ENCODE peak calls at places on chromosomes 3 and 15, in ten cellular contexts. Q, P, K, F, A, H, J, B, V and D are unnamed samples.

GRCh38 chr3:89851974-89852621 is 744.7 kb downstream of the EPHA3 start:
- DNase-seq in J (peak; percentile 4), F (peak; percentile 29), P (peak; percentile 76), A (peak; percentile 68), Q (no peak), B (peak; percentile 24), H (peak; percentile 14), K (peak; percentile 90), V (peak; percentile 31), D (peak; percentile 59)

GRCh38 chr3:45551214-45552010 is 43.1 kb upstream of the LIMD1 start:
- DNase-seq in V (peak; percentile 55), P (peak; percentile 94), K (peak; percentile 36), Q (peak; percentile 99), J (peak; percentile 97), H (peak; percentile 99), B (peak; percentile 98), A (no peak), F (peak; percentile 91), D (peak; percentile 94)

GRCh38 chr3:126350502-126351085 is 6.6 kb downstream of the KLF15 start:
- DNase-seq in H (no peak), A (no peak), Q (no peak), P (no peak), F (peak; percentile 39), K (no peak), V (no peak), J (no peak), B (no peak), D (no peak)

GRCh38 chr3:32577174-32577573 is 6.5 kb upstream of the DYNC1LI1 start:
- DNase-seq in F (no peak), J (no peak), K (no peak), V (no peak), P (no peak), Q (no peak), B (no peak), H (no peak), A (no peak), D (peak; percentile 28)

GRCh38 chr3:153373571-153373970 is 211.5 kb downstream of the RAP2B start:
- DNase-seq in K (no peak), F (no peak), A (no peak), V (no peak), P (no peak), Q (no peak), H (peak; percentile 17), B (no peak), J (no peak), D (no peak)

GRCh38 chr15:33234019-33234418 is 39.5 kb upstream of the FMN1 start:
- DNase-seq in V (no peak), P (peak; percentile 80), J (peak; percentile 38), B (peak; percentile 49), H (peak; percentile 45), F (no peak), K (peak; percentile 74), A (no peak), Q (peak; percentile 67), D (peak; percentile 78)

GRCh38 chr3:186171528-186171927 is 62.6 kb upstream of the ETV5 start:
- DNase-seq in K (no peak), V (no peak), P (no peak), H (no peak), J (no peak), B (no peak), F (no peak), A (no peak), Q (no peak), D (no peak)

GRCh38 chr3:22117751-22118346 is 366.8 kb upstream of the ZNF385D start:
- DNase-seq in H (peak; percentile 62), A (peak; percentile 16), B (peak; percentile 45), J (peak; percentile 30), Q (peak; percentile 9), K (peak; percentile 52), P (peak; percentile 72), F (no peak), V (no peak), D (peak; percentile 74)

GRCh38 chr3:132343018-132343612 is 25.9 kb downstream of the ACP3 start:
- DNase-seq in P (peak; percentile 66), A (peak; percentile 57), J (peak; percentile 37), H (peak; percentile 66), F (no peak), V (peak; percentile 55), Q (peak; percentile 41), B (peak; percentile 52), K (peak; percentile 70), D (peak; percentile 87)

GRCh38 chr15:80788536-80788935 is 9.4 kb downstream of the CEMIP start:
- DNase-seq in Q (no peak), A (no peak), P (no peak), V (no peak), H (peak; percentile 92), K (no peak), F (no peak), B (no peak), J (peak; percentile 14), D (peak; percentile 69)

GRCh38 chr15:101283931-101284330 is 6.6 kb upstream of the SELENOS start:
- DNase-seq in A (no peak), J (no peak), B (no peak), K (no peak), H (no peak), V (no peak), Q (no peak), F (no peak), P (no peak), D (no peak)

GRCh38 chr15:101288905-101289513 is 6.0 kb downstream of the SNRPA1 start:
- DNase-seq in H (peak; percentile 55), B (no peak), V (no peak), F (no peak), P (peak; percentile 68), J (no peak), A (no peak), Q (peak; percentile 37), K (peak; percentile 64), D (peak; percentile 78)

DNA sequence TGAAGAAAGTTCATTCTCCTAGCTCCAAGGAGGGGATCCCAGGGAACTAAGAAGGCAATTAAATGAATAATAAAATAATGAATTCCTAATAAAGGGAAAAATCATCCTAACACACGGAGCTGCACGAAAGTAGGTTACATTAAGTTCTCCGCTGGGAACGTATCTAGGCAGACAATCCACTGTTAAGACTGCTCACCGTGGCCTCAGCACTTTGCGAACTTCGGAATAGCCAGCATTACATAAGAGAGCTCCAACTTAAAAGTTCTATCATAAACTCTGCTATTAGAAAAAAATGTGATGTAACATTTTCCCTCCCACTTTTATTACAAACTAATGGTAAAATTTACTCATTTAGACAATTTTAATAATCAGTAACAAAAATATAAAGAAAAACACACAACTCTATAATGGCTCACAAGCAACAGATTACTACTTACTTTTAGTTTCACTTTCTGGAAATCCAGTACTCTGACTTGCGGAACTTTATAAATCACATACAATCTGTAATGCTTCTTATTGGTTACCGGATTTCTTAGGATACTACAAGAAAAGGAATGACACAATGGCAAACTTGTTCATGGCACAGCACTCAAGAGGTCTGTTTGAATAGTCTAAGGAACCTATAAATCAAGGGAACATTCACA is 8.5 kb downstream of the SNRPA1 start:
- DNase-seq in J (no peak), P (no peak), V (no peak), B (no peak), A (no peak), Q (no peak), F (no peak), K (no peak), H (no peak), D (no peak)
- H3K36me3 ChIP-seq in J (peaks cover 57% of the 10 kb centered on the region), P (peaks cover 71% of the 10 kb centered on the region), V (peaks cover 7% of the 10 kb centered on the region), B (peaks cover 7% of the 10 kb centered on the region), A (peaks cover 93% of the 10 kb centered on the region), Q (peaks cover 56% of the 10 kb centered on the region), F (peaks cover 24% of the 10 kb centered on the region), K (peaks cover 5% of the 10 kb centered on the region), H (peaks cover 46% of the 10 kb centered on the region), D (peaks cover 82% of the 10 kb centered on the region)

GRCh38 chr3:100526613-100527346 is 34.4 kb downstream of the TMEM45A start:
- DNase-seq in Q (no peak), K (no peak), H (no peak), V (no peak), F (no peak), A (no peak), B (no peak), P (no peak), J (no peak), D (peak; percentile 65)
- H3K9ac ChIP-seq in Q (peak overlapping the region; percentile 8), K (no peak overlapping the region), H (no peak overlapping the region), V (no peak overlapping the region), F (no peak overlapping the region), A (no peak overlapping the region), B (no peak overlapping the region), P (peak overlapping the region; percentile 10), J (peak overlapping the region; percentile 75), D (peak overlapping the region; percentile 84)

GRCh38 chr15:70051948-70052633 is 45.6 kb downstream of the TLE3 start:
- DNase-seq in V (no peak), B (no peak), F (no peak), P (no peak), K (no peak), H (no peak), J (no peak), A (no peak), Q (no peak), D (no peak)

GRCh38 chr15:70053006-70053702 is 44.6 kb downstream of the TLE3 start:
- DNase-seq in H (no peak), P (no peak), Q (no peak), A (no peak), J (no peak), V (no peak), B (no peak), F (peak; percentile 40), K (no peak), D (no peak)

GRCh38 chr15:70054884-70055387 is 42.8 kb downstream of the TLE3 start:
- DNase-seq in F (peak; percentile 43), A (no peak), K (no peak), Q (no peak), H (no peak), J (no peak), V (no peak), P (no peak), B (no peak), D (no peak)

GRCh38 chr15:70054366-70054765 is 43.4 kb downstream of the TLE3 start:
- DNase-seq in H (no peak), J (no peak), P (no peak), F (peak; percentile 64), K (no peak), Q (no peak), V (no peak), A (no peak), B (no peak), D (no peak)

DNA sequence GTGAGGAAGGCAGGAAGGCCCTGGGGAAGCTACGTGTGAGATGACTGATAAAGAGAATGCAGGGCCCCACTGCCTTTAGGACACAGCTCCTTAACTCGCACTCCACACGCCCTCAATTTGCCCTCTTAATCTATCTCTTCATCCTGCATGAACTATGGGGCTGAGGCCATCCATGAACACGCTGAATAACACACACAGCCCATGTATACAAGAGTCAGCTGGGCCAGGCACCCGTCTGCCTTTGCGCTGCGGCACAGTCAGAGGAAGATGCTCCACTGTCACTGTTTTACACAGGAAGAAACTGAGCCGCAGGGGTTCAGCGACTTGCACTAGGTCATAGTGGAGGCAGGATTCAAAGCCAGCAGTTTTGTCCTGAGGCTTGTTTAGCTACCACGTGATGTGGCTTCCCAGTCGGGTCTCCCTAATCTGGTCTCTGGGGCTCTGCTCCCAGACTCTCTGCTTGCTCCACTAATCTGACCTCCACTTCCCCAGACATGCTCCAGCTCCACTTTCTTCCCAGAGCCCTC is 44.0 kb downstream of the TLE3 start:
- DNase-seq in K (no peak), P (no peak), Q (no peak), A (no peak), B (no peak), F (peak; percentile 35), J (no peak), V (no peak), H (no peak), D (no peak)
- H3K36me3 ChIP-seq in K (peaks cover 53% of the 10 kb centered on the region), P (peaks cover 39% of the 10 kb centered on the region), Q (peaks cover 18% of the 10 kb centered on the region), A (peaks cover 97% of the 10 kb centered on the region), B (peaks cover 49% of the 10 kb centered on the region), F (peaks cover 80% of the 10 kb centered on the region), J (peaks cover 31% of the 10 kb centered on the region), V (peaks cover 59% of the 10 kb centered on the region), H (peaks cover 88% of the 10 kb centered on the region), D (peaks cover 96% of the 10 kb centered on the region)

GRCh38 chr15:98875309-98875708 is 132.3 kb downstream of the PGPEP1L start:
- DNase-seq in P (no peak), F (no peak), J (no peak), B (no peak), Q (no peak), H (peak; percentile 33), V (no peak), A (no peak), K (no peak), D (peak; percentile 47)
- H3K9ac ChIP-seq in P (no peak overlapping the region), F (no peak overlapping the region), J (peak overlapping the region; percentile 58), B (no peak overlapping the region), Q (no peak overlapping the region), H (peak overlapping the region; percentile 20), V (no peak overlapping the region), A (no peak overlapping the region), K (no peak overlapping the region), D (peak overlapping the region; percentile 40)